ENCODE peak calls at places on chromosomes 6 and 20, in five cellular contexts. N, W, Q, R and A are unnamed samples.

GRCh38 chr6:106477790-106478189 is 117.3 kb downstream of the CRYBG1 start:
- DNase-seq in N (no peak), W (no peak), Q (no peak), R (no peak), A (no peak)

GRCh38 chr6:143806282-143807102 is 36.6 kb upstream of the LTV1 start:
- DNase-seq in N (peak), W (no peak), Q (no peak), R (no peak), A (no peak)

GRCh38 chr20:2799688-2800589 is 488 bp downstream of the CPXM1 start:
- DNase-seq in N (peak), W (no peak), Q (no peak), R (no peak), A (no peak)

GRCh38 chr20:38559764-38560163 is 21.2 kb upstream of the ADIG start:
- DNase-seq in N (no peak), W (no peak), Q (no peak), R (no peak), A (no peak)

GRCh38 chr20:44952731-44953130 is 7.5 kb downstream of the TOMM34 start:
- DNase-seq in N (no peak), W (no peak), Q (no peak), R (no peak), A (no peak)

GRCh38 chr6:155185544-155185943 is 78.3 kb upstream of the CLDN20 start:
- DNase-seq in N (peak), W (no peak), Q (peak), R (peak), A (peak)

GRCh38 chr20:62063601-62063980 is 2.1 kb downstream of the TAF4 start:
- DNase-seq in N (peak), W (no peak), Q (no peak), R (no peak), A (peak)

GRCh38 chr20:31851240-31851955 is 6.0 kb upstream of the FOXS1 start:
- DNase-seq in N (no peak), W (no peak), Q (no peak), R (no peak), A (no peak)

GRCh38 chr6:25652007-25652515 is at the start of gene SCGN:
- DNase-seq in N (peak), W (no peak), Q (peak), R (peak), A (peak)

GRCh38 chr6:148118303-148118702 is 224.3 kb upstream of the SASH1 start:
- DNase-seq in N (no peak), W (no peak), Q (no peak), R (no peak), A (no peak)

GRCh38 chr6:89792881-89793280 is 26.7 kb downstream of the MDN1 start:
- DNase-seq in N (peak), W (no peak), Q (no peak), R (no peak), A (peak)

GRCh38 chr6:5308066-5308465 is 46.8 kb downstream of the FARS2 start:
- DNase-seq in N (no peak), W (no peak), Q (no peak), R (no peak), A (peak)

GRCh38 chr6:149963462-149964242 is at the start of gene ULBP1:
- DNase-seq in N (peak), W (no peak), Q (peak), R (peak), A (peak)

GRCh38 chr20:41693136-41693979 is 75.2 kb upstream of the CHD6 start:
- DNase-seq in N (peak), W (peak), Q (peak), R (peak), A (peak)

GRCh38 chr6:170031684-170032121 is 259.2 kb downstream of the DLL1 start:
- DNase-seq in N (no peak), W (peak), Q (peak), R (no peak), A (no peak)

GRCh38 chr6:170235726-170236125 is 55.2 kb downstream of the DLL1 start:
- DNase-seq in N (no peak), W (peak), Q (no peak), R (no peak), A (no peak)

GRCh38 chr6:41642090-41642959 is 4.1 kb downstream of the MDFI start:
- DNase-seq in N (no peak), W (no peak), Q (no peak), R (no peak), A (no peak)
- H3K27ac ChIP-seq in N (no peak), W (no peak), Q (no peak), R (no peak), A (no peak)

GRCh38 chr6:14192186-14192788 is 74.7 kb downstream of the CD83 start:
- DNase-seq in N (no peak), W (no peak), Q (no peak), R (no peak), A (no peak)
- TF ChIP-seq CTCF in N (no peak), W (no peak), Q (no peak), R (no peak), A (peak)

GRCh38 chr20:36544134-36545018 is 3.1 kb downstream of the MYL9 start:
- DNase-seq in N (no peak), W (no peak), Q (no peak), R (no peak), A (peak)
- H3K27ac ChIP-seq in N (no peak), W (peak), Q (peak), R (no peak), A (no peak)

DNA sequence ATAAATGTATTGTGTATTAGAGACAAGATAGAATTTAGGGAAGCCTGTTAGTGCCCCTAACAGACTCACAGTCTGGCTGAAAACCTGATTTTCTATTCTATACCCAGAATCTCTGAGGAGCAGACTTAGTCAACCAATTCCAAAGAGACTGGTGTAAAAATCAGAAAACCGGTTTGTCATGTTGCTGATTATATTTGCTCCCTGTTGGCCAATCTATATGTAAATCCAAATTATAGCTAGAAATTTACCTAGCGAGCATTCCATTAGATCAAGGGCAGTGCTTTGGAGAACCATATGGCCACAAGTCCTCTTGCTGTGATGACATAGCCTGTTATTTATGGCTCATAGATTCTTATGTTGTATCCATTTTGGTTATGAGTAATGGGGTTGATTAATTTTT is 4.8 kb downstream of the NFYA start:
- DNase-seq in N (no peak), W (no peak), Q (no peak), R (no peak), A (no peak)
- TF ChIP-seq CTCF in N (no peak), W (no peak), Q (no peak), R (no peak), A (no peak)